ENCODE peak calls at places on chromosomes 11 and 22, in eight cellular contexts. One of them, this sample, is unnamed. For H3K27me3, the result is how much of the 10 kb centered on the place peaks cover.

GRCh38 chr11:6269994-6270393 is 10.4 kb downstream of the CCKBR start:
- DNase-seq in spleen: peak
- DNase-seq in CD8-positive, alpha-beta T cell: no peak
- DNase-seq in transverse colon: no peak
- DNase-seq in CD4-positive, alpha-beta memory T cell: no peak
- DNase-seq in stomach: no peak
- DNase-seq in heart left ventricle: no peak
- DNase-seq in cardiac muscle cell: no peak
- DNase-seq in this sample: no peak

GRCh38 chr22:38696606-38697005 is 4.1 kb downstream of the JOSD1 start:
- DNase-seq in spleen: no peak
- DNase-seq in CD8-positive, alpha-beta T cell: peak
- DNase-seq in transverse colon: no peak
- DNase-seq in CD4-positive, alpha-beta memory T cell: no peak
- DNase-seq in stomach: no peak
- DNase-seq in heart left ventricle: no peak
- DNase-seq in cardiac muscle cell: peak
- DNase-seq in this sample: no peak

GRCh38 chr11:44309483-44310197 is at the start of gene ALX4:
- DNase-seq in spleen: no peak
- DNase-seq in CD8-positive, alpha-beta T cell: no peak
- DNase-seq in transverse colon: no peak
- DNase-seq in CD4-positive, alpha-beta memory T cell: no peak
- DNase-seq in stomach: no peak
- DNase-seq in heart left ventricle: peak
- DNase-seq in cardiac muscle cell: peak
- DNase-seq in this sample: peak

GRCh38 chr11:97259884-97260283 is 870.1 kb downstream of the JRKL start:
- DNase-seq in spleen: no peak
- DNase-seq in CD8-positive, alpha-beta T cell: no peak
- DNase-seq in transverse colon: no peak
- DNase-seq in CD4-positive, alpha-beta memory T cell: no peak
- DNase-seq in stomach: no peak
- DNase-seq in heart left ventricle: no peak
- DNase-seq in cardiac muscle cell: no peak
- DNase-seq in this sample: no peak

GRCh38 chr22:19173047-19174035 is 5.2 kb downstream of the SLC25A1 start:
- DNase-seq in spleen: peak
- DNase-seq in CD8-positive, alpha-beta T cell: no peak
- DNase-seq in transverse colon: peak
- DNase-seq in CD4-positive, alpha-beta memory T cell: no peak
- DNase-seq in stomach: no peak
- DNase-seq in heart left ventricle: no peak
- DNase-seq in cardiac muscle cell: no peak
- DNase-seq in this sample: no peak

GRCh38 chr11:74452366-74452765 is 15.0 kb downstream of the KCNE3 start:
- DNase-seq in spleen: no peak
- DNase-seq in CD8-positive, alpha-beta T cell: no peak
- DNase-seq in transverse colon: no peak
- DNase-seq in CD4-positive, alpha-beta memory T cell: no peak
- DNase-seq in stomach: no peak
- DNase-seq in heart left ventricle: no peak
- DNase-seq in cardiac muscle cell: no peak
- DNase-seq in this sample: no peak

GRCh38 chr11:88680806-88681205 is 343.3 kb upstream of the CTSC start:
- DNase-seq in spleen: no peak
- DNase-seq in CD8-positive, alpha-beta T cell: no peak
- DNase-seq in transverse colon: no peak
- DNase-seq in CD4-positive, alpha-beta memory T cell: no peak
- DNase-seq in stomach: no peak
- DNase-seq in heart left ventricle: no peak
- DNase-seq in cardiac muscle cell: peak
- DNase-seq in this sample: no peak

GRCh38 chr22:25488244-25489020 is 76.0 kb upstream of the GRK3 start:
- DNase-seq in spleen: no peak
- DNase-seq in CD8-positive, alpha-beta T cell: no peak
- DNase-seq in transverse colon: peak
- DNase-seq in CD4-positive, alpha-beta memory T cell: no peak
- DNase-seq in stomach: peak
- DNase-seq in heart left ventricle: peak
- DNase-seq in cardiac muscle cell: peak
- DNase-seq in this sample: no peak

GRCh38 chr11:88414385-88414861 is 76.9 kb upstream of the CTSC start:
- DNase-seq in spleen: no peak
- DNase-seq in CD8-positive, alpha-beta T cell: no peak
- DNase-seq in transverse colon: peak
- DNase-seq in CD4-positive, alpha-beta memory T cell: peak
- DNase-seq in stomach: no peak
- DNase-seq in heart left ventricle: peak
- DNase-seq in cardiac muscle cell: peak
- DNase-seq in this sample: no peak

GRCh38 chr11:89463381-89463780 is 27.8 kb downstream of the NOX4 start:
- DNase-seq in spleen: no peak
- DNase-seq in CD8-positive, alpha-beta T cell: no peak
- DNase-seq in transverse colon: no peak
- DNase-seq in CD4-positive, alpha-beta memory T cell: no peak
- DNase-seq in stomach: no peak
- DNase-seq in heart left ventricle: no peak
- DNase-seq in cardiac muscle cell: peak
- DNase-seq in this sample: no peak

GRCh38 chr11:44434191-44434590 is 124.3 kb upstream of the ALX4 start:
- DNase-seq in spleen: no peak
- DNase-seq in CD8-positive, alpha-beta T cell: no peak
- DNase-seq in transverse colon: no peak
- DNase-seq in CD4-positive, alpha-beta memory T cell: no peak
- DNase-seq in stomach: no peak
- DNase-seq in heart left ventricle: no peak
- DNase-seq in cardiac muscle cell: no peak
- DNase-seq in this sample: no peak

GRCh38 chr11:65802841-65803240 is 16.0 kb downstream of the OVOL1 start:
- DNase-seq in spleen: no peak
- DNase-seq in CD8-positive, alpha-beta T cell: no peak
- DNase-seq in transverse colon: no peak
- DNase-seq in CD4-positive, alpha-beta memory T cell: no peak
- DNase-seq in stomach: no peak
- DNase-seq in heart left ventricle: no peak
- DNase-seq in cardiac muscle cell: no peak
- DNase-seq in this sample: no peak

GRCh38 chr22:50483106-50483505 is 1.8 kb downstream of the ADM2 start:
- DNase-seq in spleen: no peak
- DNase-seq in CD8-positive, alpha-beta T cell: no peak
- DNase-seq in transverse colon: no peak
- DNase-seq in CD4-positive, alpha-beta memory T cell: no peak
- DNase-seq in stomach: no peak
- DNase-seq in heart left ventricle: no peak
- DNase-seq in cardiac muscle cell: no peak
- DNase-seq in this sample: no peak

GRCh38 chr22:50481045-50481439 is 301 bp upstream of the ADM2 start:
- DNase-seq in spleen: no peak
- DNase-seq in CD8-positive, alpha-beta T cell: no peak
- DNase-seq in transverse colon: no peak
- DNase-seq in CD4-positive, alpha-beta memory T cell: no peak
- DNase-seq in stomach: no peak
- DNase-seq in heart left ventricle: no peak
- DNase-seq in cardiac muscle cell: no peak
- DNase-seq in this sample: no peak

GRCh38 chr22:50479686-50480085 is 1.7 kb upstream of the ADM2 start:
- DNase-seq in spleen: no peak
- DNase-seq in CD8-positive, alpha-beta T cell: no peak
- DNase-seq in transverse colon: no peak
- DNase-seq in CD4-positive, alpha-beta memory T cell: no peak
- DNase-seq in stomach: no peak
- DNase-seq in heart left ventricle: no peak
- DNase-seq in cardiac muscle cell: no peak
- DNase-seq in this sample: no peak

GRCh38 chr22:50482107-50483074 is 1.0 kb downstream of the ADM2 start:
- DNase-seq in spleen: peak
- DNase-seq in CD8-positive, alpha-beta T cell: no peak
- DNase-seq in transverse colon: no peak
- DNase-seq in CD4-positive, alpha-beta memory T cell: no peak
- DNase-seq in stomach: no peak
- DNase-seq in heart left ventricle: no peak
- DNase-seq in cardiac muscle cell: no peak
- DNase-seq in this sample: no peak

DNA sequence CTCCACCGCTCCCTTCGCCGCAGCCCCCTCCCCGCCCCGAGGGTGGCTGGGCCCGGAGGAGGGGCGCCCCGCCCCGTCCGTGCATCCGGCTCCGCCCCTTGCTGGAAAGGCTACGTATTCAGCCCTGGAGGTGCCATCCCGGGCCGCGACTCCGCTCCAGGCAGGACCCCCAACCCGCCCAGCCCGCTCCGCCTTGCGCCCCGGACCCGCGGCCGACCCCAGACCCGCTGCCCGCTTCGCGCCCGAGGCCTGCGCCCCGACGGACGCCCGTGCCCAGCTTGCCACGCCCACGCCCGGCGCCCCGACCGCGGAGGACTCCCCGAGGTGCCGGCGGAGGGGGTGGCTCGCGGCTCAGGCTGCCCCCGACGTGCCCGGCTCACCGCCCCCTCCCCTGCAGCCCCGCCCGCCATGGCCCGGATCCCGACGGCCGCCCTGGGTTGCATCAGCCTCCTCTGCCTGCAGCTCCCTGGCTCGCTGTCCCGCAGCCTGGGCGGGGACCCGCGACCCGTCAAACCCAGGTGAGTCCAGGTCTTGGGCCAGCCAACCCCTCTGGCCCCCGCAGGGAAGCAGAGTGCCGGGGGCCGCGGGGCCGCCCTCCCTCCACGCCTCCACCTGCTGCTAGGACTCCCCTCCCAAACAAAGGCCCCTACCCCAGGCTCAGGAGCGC is at the start of gene ADM2:
- DNase-seq in spleen: peak
- DNase-seq in CD8-positive, alpha-beta T cell: peak
- DNase-seq in transverse colon: peak
- DNase-seq in CD4-positive, alpha-beta memory T cell: peak
- DNase-seq in stomach: peak
- DNase-seq in heart left ventricle: no peak
- DNase-seq in cardiac muscle cell: peak
- DNase-seq in this sample: peak
- H3K4me3 ChIP-seq in spleen: peak
- H3K4me3 ChIP-seq in CD8-positive, alpha-beta T cell: peak
- H3K4me3 ChIP-seq in transverse colon: peak
- H3K4me3 ChIP-seq in CD4-positive, alpha-beta memory T cell: no peak
- H3K4me3 ChIP-seq in stomach: peak
- H3K4me3 ChIP-seq in heart left ventricle: peak
- H3K4me3 ChIP-seq in cardiac muscle cell: peak
- H3K4me3 ChIP-seq in this sample: peak

GRCh38 chr11:2265854-2266585 is 4.4 kb downstream of the ASCL2 start:
- DNase-seq in spleen: no peak
- DNase-seq in CD8-positive, alpha-beta T cell: no peak
- DNase-seq in transverse colon: no peak
- DNase-seq in CD4-positive, alpha-beta memory T cell: no peak
- DNase-seq in stomach: peak
- DNase-seq in heart left ventricle: no peak
- DNase-seq in cardiac muscle cell: no peak
- DNase-seq in this sample: no peak

GRCh38 chr11:2266586-2267305 is 3.6 kb downstream of the ASCL2 start:
- DNase-seq in spleen: no peak
- DNase-seq in CD8-positive, alpha-beta T cell: no peak
- DNase-seq in transverse colon: no peak
- DNase-seq in CD4-positive, alpha-beta memory T cell: no peak
- DNase-seq in stomach: no peak
- DNase-seq in heart left ventricle: no peak
- DNase-seq in cardiac muscle cell: no peak
- DNase-seq in this sample: no peak

GRCh38 chr11:2268911-2269600 is 1.3 kb downstream of the ASCL2 start:
- DNase-seq in spleen: peak
- DNase-seq in CD8-positive, alpha-beta T cell: peak
- DNase-seq in transverse colon: peak
- DNase-seq in CD4-positive, alpha-beta memory T cell: no peak
- DNase-seq in stomach: peak
- DNase-seq in heart left ventricle: peak
- DNase-seq in cardiac muscle cell: peak
- DNase-seq in this sample: no peak

GRCh38 chr11:2267871-2268825 is 2.2 kb downstream of the ASCL2 start:
- DNase-seq in spleen: no peak
- DNase-seq in CD8-positive, alpha-beta T cell: no peak
- DNase-seq in transverse colon: no peak
- DNase-seq in CD4-positive, alpha-beta memory T cell: no peak
- DNase-seq in stomach: peak
- DNase-seq in heart left ventricle: no peak
- DNase-seq in cardiac muscle cell: no peak
- DNase-seq in this sample: no peak

GRCh38 chr11:2267306-2267861 is 3.0 kb downstream of the ASCL2 start:
- DNase-seq in spleen: no peak
- DNase-seq in CD8-positive, alpha-beta T cell: no peak
- DNase-seq in transverse colon: no peak
- DNase-seq in CD4-positive, alpha-beta memory T cell: no peak
- DNase-seq in stomach: no peak
- DNase-seq in heart left ventricle: no peak
- DNase-seq in cardiac muscle cell: no peak
- DNase-seq in this sample: no peak
- H3K27me3 ChIP-seq in spleen: under half
- H3K27me3 ChIP-seq in CD8-positive, alpha-beta T cell: under half
- H3K27me3 ChIP-seq in transverse colon: under half
- H3K27me3 ChIP-seq in CD4-positive, alpha-beta memory T cell: under half
- H3K27me3 ChIP-seq in stomach: under half
- H3K27me3 ChIP-seq in heart left ventricle: under half
- H3K27me3 ChIP-seq in cardiac muscle cell: half or more
- H3K27me3 ChIP-seq in this sample: under half

GRCh38 chr11:62556872-62557631 is 10.4 kb upstream of the AHNAK start:
- DNase-seq in spleen: no peak
- DNase-seq in CD8-positive, alpha-beta T cell: peak
- DNase-seq in transverse colon: peak
- DNase-seq in CD4-positive, alpha-beta memory T cell: peak
- DNase-seq in stomach: no peak
- DNase-seq in heart left ventricle: no peak
- DNase-seq in cardiac muscle cell: no peak
- DNase-seq in this sample: no peak
- H3K4me3 ChIP-seq in spleen: no peak
- H3K4me3 ChIP-seq in CD8-positive, alpha-beta T cell: peak
- H3K4me3 ChIP-seq in transverse colon: peak
- H3K4me3 ChIP-seq in CD4-positive, alpha-beta memory T cell: peak
- H3K4me3 ChIP-seq in stomach: peak
- H3K4me3 ChIP-seq in heart left ventricle: no peak
- H3K4me3 ChIP-seq in cardiac muscle cell: no peak
- H3K4me3 ChIP-seq in this sample: no peak

GRCh38 chr11:57758174-57758573 is 3.4 kb upstream of the CTNND1 start:
- DNase-seq in spleen: no peak
- DNase-seq in CD8-positive, alpha-beta T cell: no peak
- DNase-seq in transverse colon: no peak
- DNase-seq in CD4-positive, alpha-beta memory T cell: no peak
- DNase-seq in stomach: no peak
- DNase-seq in heart left ventricle: no peak
- DNase-seq in cardiac muscle cell: no peak
- DNase-seq in this sample: no peak
- H3K27me3 ChIP-seq in spleen: under half
- H3K27me3 ChIP-seq in CD8-positive, alpha-beta T cell: under half
- H3K27me3 ChIP-seq in transverse colon: under half
- H3K27me3 ChIP-seq in CD4-positive, alpha-beta memory T cell: under half
- H3K27me3 ChIP-seq in stomach: under half
- H3K27me3 ChIP-seq in heart left ventricle: under half
- H3K27me3 ChIP-seq in cardiac muscle cell: under half
- H3K27me3 ChIP-seq in this sample: under half

This sample was measured in HAP-1.